ENCODE peak calls at places on chromosomes 7 and 10, in six cellular contexts. I is HFF-Myc, N is pancreas, G is Panc1, S is cardiac fibroblast, U is A549. J is an unnamed sample.

GRCh38 chr10:37711617-37712488 is 145.6 kb downstream of the ZNF248 start:
- DNase-seq in I (no peak), N (peak; percentile 26), G (no peak), S (no peak), U (no peak), J (no peak)

GRCh38 chr10:49539320-49539885 is 482 bp upstream of the ERCC6 start:
- DNase-seq in I (no peak), N (no peak), G (peak; percentile 24), S (peak; percentile 82), U (peak; percentile 47), J (no peak)

GRCh38 chr10:88705951-88706350 is at the start of gene LIPK:
- DNase-seq in I (no peak), N (no peak), G (no peak), S (peak; percentile 4), U (no peak), J (no peak)

GRCh38 chr7:76515999-76516443 is 5.7 kb downstream of the UPK3B start:
- DNase-seq in I (no peak), N (no peak), G (no peak), S (no peak), U (no peak), J (no peak)

GRCh38 chr10:16626697-16627096 is 105.0 kb upstream of the C1QL3 start:
- DNase-seq in I (no peak), N (no peak), G (no peak), S (no peak), U (no peak), J (no peak)

GRCh38 chr7:1847260-1848001 is 177.4 kb downstream of the ELFN1 start:
- DNase-seq in I (no peak), N (no peak), G (no peak), S (no peak), U (no peak), J (no peak)

GRCh38 chr10:32958992-32959703 is 1.1 kb upstream of the ITGB1 start:
- DNase-seq in I (no peak), N (no peak), G (no peak), S (peak; percentile 39), U (no peak), J (no peak)

GRCh38 chr7:66930341-66930740 is 9.3 kb downstream of the TMEM248 start:
- DNase-seq in I (no peak), N (no peak), G (no peak), S (peak; percentile 9), U (no peak), J (no peak)

GRCh38 chr10:100656479-100656878 is 88.9 kb upstream of the PAX2 start:
- DNase-seq in I (no peak), N (peak; percentile 53), G (no peak), S (no peak), U (peak; percentile 65), J (no peak)

GRCh38 chr10:1089017-1089689 is 33.0 kb downstream of the WDR37 start:
- DNase-seq in I (no peak), N (no peak), G (no peak), S (no peak), U (no peak), J (no peak)

GRCh38 chr7:69412331-69413146 is 185.7 kb upstream of the AUTS2 start:
- DNase-seq in I (no peak), N (no peak), G (peak; percentile 18), S (peak; percentile 1), U (peak; percentile 96), J (no peak)

GRCh38 chr7:38068461-38068860 is 109.6 kb upstream of the STARD3NL start:
- DNase-seq in I (no peak), N (no peak), G (no peak), S (no peak), U (no peak), J (no peak)

GRCh38 chr7:127683776-127684681 is 32.0 kb downstream of the SND1 start:
- DNase-seq in I (no peak), N (no peak), G (no peak), S (peak; percentile 70), U (no peak), J (no peak)
- H3K4me3 ChIP-seq in I (no peak overlapping the region), N (no peak overlapping the region), G (no peak overlapping the region), S (no peak overlapping the region), U (no peak overlapping the region), J (no peak overlapping the region)

GRCh38 chr7:143395187-143396149 is 13.2 kb downstream of the EPHA1 start:
- DNase-seq in I (no peak), N (no peak), G (no peak), S (peak; percentile 48), U (no peak), J (no peak)
- TF ChIP-seq CTCF in I (peak; percentile 8), N (no peak), G (no peak), S (peak; percentile 36), U (peak; percentile 7), J (peak; percentile 2)

GRCh38 chr7:159093351-159093971 is 51.2 kb downstream of the VIPR2 start:
- DNase-seq in I (no peak), N (no peak), G (no peak), S (no peak), U (no peak), J (no peak)

GRCh38 chr7:159091480-159092475 is 52.9 kb downstream of the VIPR2 start:
- DNase-seq in I (no peak), N (peak; percentile 5), G (no peak), S (no peak), U (no peak), J (no peak)

GRCh38 chr7:159094030-159094740 is 50.5 kb downstream of the VIPR2 start:
- DNase-seq in I (no peak), N (no peak), G (no peak), S (no peak), U (no peak), J (no peak)

GRCh38 chr7:159091041-159091440 is 53.6 kb downstream of the VIPR2 start:
- DNase-seq in I (no peak), N (no peak), G (no peak), S (no peak), U (no peak), J (no peak)

GRCh38 chr7:159092701-159093121 is 52.0 kb downstream of the VIPR2 start:
- DNase-seq in I (no peak), N (peak; percentile 8), G (no peak), S (no peak), U (no peak), J (no peak)
- H3K4me3 ChIP-seq in I (no peak overlapping the region), N (no peak overlapping the region), G (no peak overlapping the region), S (no peak overlapping the region), U (no peak overlapping the region), J (no peak overlapping the region)

GRCh38 chr7:93432130-93432529 is 142.4 kb downstream of the CALCR start:
- DNase-seq in I (no peak), N (no peak), G (no peak), S (no peak), U (no peak), J (no peak)

GRCh38 chr7:93427107-93427506 is 147.4 kb downstream of the CALCR start:
- DNase-seq in I (no peak), N (no peak), G (no peak), S (no peak), U (no peak), J (no peak)

GRCh38 chr7:93429563-93429962 is 145.0 kb downstream of the CALCR start:
- DNase-seq in I (no peak), N (no peak), G (no peak), S (no peak), U (no peak), J (no peak)

GRCh38 chr7:93430917-93431588 is 143.5 kb downstream of the CALCR start:
- DNase-seq in I (no peak), N (no peak), G (no peak), S (no peak), U (no peak), J (no peak)

DNA sequence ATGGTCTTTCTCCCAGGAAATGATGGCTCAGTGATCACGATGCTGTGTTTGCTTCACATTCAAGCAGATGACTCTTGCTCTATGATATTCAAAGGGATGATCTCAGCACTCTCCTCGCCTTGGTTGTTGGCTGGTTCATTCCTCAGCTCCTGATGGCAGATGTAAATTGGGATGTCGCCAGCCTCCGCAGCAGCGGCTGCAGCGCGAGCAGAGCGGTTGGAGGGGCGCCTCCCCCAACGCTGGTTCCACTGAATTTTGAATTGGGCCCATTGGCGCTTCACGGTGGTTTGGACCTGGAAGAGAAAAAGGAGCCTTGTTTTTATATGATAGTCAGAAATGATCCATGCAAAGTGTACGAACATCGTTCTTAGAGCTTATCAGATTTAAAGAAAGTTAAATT is 148.2 kb downstream of the CALCR start:
- DNase-seq in I (no peak), N (no peak), G (no peak), S (no peak), U (no peak), J (no peak)
- TF ChIP-seq CTCF in I (no peak), N (no peak), G (no peak), S (no peak), U (no peak), J (no peak)

GRCh38 chr7:159022238-159022993 is 122.3 kb downstream of the VIPR2 start:
- DNase-seq in I (no peak), N (no peak), G (no peak), S (no peak), U (no peak), J (no peak)
- H3K4me3 ChIP-seq in I (no peak overlapping the region), N (no peak overlapping the region), G (no peak overlapping the region), S (no peak overlapping the region), U (no peak overlapping the region), J (no peak overlapping the region)

GRCh38 chr7:150404785-150405583 is 25.9 kb downstream of the ZNF775 start:
- DNase-seq in I (peak; percentile 55), N (peak; percentile 91), G (no peak), S (peak; percentile 89), U (peak; percentile 84), J (no peak)
- TF ChIP-seq CTCF in I (peak; percentile 11), N (no peak), G (no peak), S (no peak), U (peak; percentile 35), J (peak; percentile 26)

GRCh38 chr7:32299133-32299702 is 191.0 kb downstream of the LSM5 start:
- DNase-seq in I (no peak), N (no peak), G (no peak), S (peak; percentile 1), U (peak; percentile 22), J (no peak)
- H3K4me3 ChIP-seq in I (peak overlapping the region; percentile 24), N (peak overlapping the region; percentile 49), G (peak overlapping the region; percentile 2), S (peak overlapping the region; percentile 22), U (peak overlapping the region; percentile 71), J (peak overlapping the region; percentile 30)

GRCh38 chr7:128381161-128381821 is 19.8 kb upstream of the PRRT4 start:
- DNase-seq in I (no peak), N (no peak), G (no peak), S (no peak), U (no peak), J (no peak)
- TF ChIP-seq CTCF in I (peak; percentile 80), N (no peak), G (peak; percentile 87), S (peak; percentile 63), U (peak; percentile 48), J (peak; percentile 68)

J was measured in epithelial cell of proximal tubule.